ENCODE peak calls at places on chromosome 18, in five cellular contexts. Z is AG04450, B is spleen, U is mammary epithelial cell, Q is A549. X is an unnamed sample.

GRCh38 chr18:21270453-21270852 is 28.4 kb downstream of the GREB1L start:
- DNase-seq in U (peak), Z (no peak), Q (no peak), B (no peak), X (no peak)

GRCh38 chr18:36455931-36456330 is 158.4 kb downstream of the FHOD3 start:
- DNase-seq in U (no peak), B (no peak), Q (no peak), Z (no peak), X (no peak)

GRCh38 chr18:13216732-13217465 is 1.7 kb upstream of the LDLRAD4 start:
- DNase-seq in Q (no peak), Z (no peak), U (no peak), B (no peak), X (no peak)

GRCh38 chr18:2914844-2915243 is 68.0 kb downstream of the EMILIN2 start:
- DNase-seq in B (no peak), Q (no peak), Z (no peak), U (no peak), X (no peak)

GRCh38 chr18:32373995-32374394 is 96.7 kb downstream of the GAREM1 start:
- DNase-seq in B (no peak), Q (no peak), Z (no peak), U (peak), X (no peak)

GRCh38 chr18:55699233-55699765 is 111.3 kb upstream of the TCF4 start:
- DNase-seq in B (no peak), U (peak), Q (no peak), Z (no peak), X (no peak)

GRCh38 chr18:79583984-79584401 is 95.6 kb upstream of the CTDP1 start:
- DNase-seq in Z (no peak), U (no peak), Q (no peak), B (peak), X (no peak)

GRCh38 chr18:6629635-6630140 is 99.8 kb upstream of the ARHGAP28 start:
- DNase-seq in Q (no peak), Z (no peak), B (no peak), U (peak), X (peak)

GRCh38 chr18:12606592-12607315 is 51.2 kb downstream of the SPIRE1 start:
- DNase-seq in U (peak), Q (no peak), Z (peak), B (no peak), X (no peak)

GRCh38 chr18:42446195-42446594 is 491.2 kb downstream of the PIK3C3 start:
- DNase-seq in Z (no peak), U (peak), B (no peak), Q (no peak), X (no peak)

GRCh38 chr18:67862069-67862468 is 345.5 kb upstream of the DSEL start:
- DNase-seq in Q (no peak), B (no peak), Z (no peak), U (no peak), X (no peak)

GRCh38 chr18:76986391-76986790 is 146.2 kb downstream of the MBP start:
- DNase-seq in U (no peak), B (peak), Z (no peak), Q (no peak), X (no peak)

GRCh38 chr18:49731860-49732311 is 81.4 kb downstream of the ACAA2 start:
- DNase-seq in U (peak), B (no peak), Z (no peak), Q (no peak), X (peak)

GRCh38 chr18:75208836-75209128 is 157 bp downstream of the PTGR3 start:
- DNase-seq in U (no peak), Z (no peak), Q (no peak), B (peak), X (no peak)

GRCh38 chr18:5556317-5556974 is 12.6 kb upstream of the EPB41L3 start:
- DNase-seq in Q (no peak), B (no peak), U (no peak), Z (peak), X (no peak)

GRCh38 chr18:55587341-55588000 is 521 bp downstream of the TCF4 start:
- DNase-seq in B (no peak), Z (no peak), U (peak), Q (peak), X (no peak)

GRCh38 chr18:59620381-59620780 is 76.8 kb downstream of the CCBE1 start:
- DNase-seq in Z (no peak), Q (no peak), B (no peak), U (peak), X (peak)

GRCh38 chr18:44735071-44735470 is 54.4 kb downstream of the SETBP1 start:
- DNase-seq in B (no peak), Q (no peak), U (no peak), Z (no peak), X (no peak)

GRCh38 chr18:3985664-3986063 is 469.4 kb downstream of the DLGAP1 start:
- DNase-seq in B (no peak), Q (no peak), Z (peak), U (peak), X (peak)

GRCh38 chr18:76544511-76545350 is 49.7 kb upstream of the ZNF516 start:
- DNase-seq in Z (no peak), Q (no peak), B (no peak), U (no peak), X (no peak)

GRCh38 chr18:28284132-28284531 is 107.2 kb upstream of the CDH2 start:
- DNase-seq in B (no peak), Q (no peak), Z (peak), U (peak), X (peak)

GRCh38 chr18:36314754-36315153 is 17.2 kb downstream of the FHOD3 start:
- DNase-seq in U (peak), Q (no peak), Z (peak), B (no peak), X (peak)

GRCh38 chr18:45801396-45802004 is 24.0 kb upstream of the SIGLEC15 start:
- DNase-seq in B (no peak), Q (no peak), Z (no peak), U (peak), X (peak)

GRCh38 chr18:75321431-75321830 is 106.1 kb downstream of the SMIM21 start:
- DNase-seq in Z (no peak), U (no peak), B (no peak), Q (no peak), X (no peak)

GRCh38 chr18:55753643-55754255 is 165.8 kb upstream of the TCF4 start:
- DNase-seq in Q (peak), U (peak), Z (no peak), B (no peak), X (peak)

GRCh38 chr18:24138884-24139616 is at the start of gene CABYR:
- DNase-seq in U (peak), Z (peak), B (peak), Q (peak), X (peak)

GRCh38 chr18:66211693-66212195 is 392.1 kb downstream of the CDH19 start:
- DNase-seq in B (no peak), Z (no peak), Q (no peak), U (no peak), X (no peak)

GRCh38 chr18:11148655-11149440 is 521 bp downstream of the PIEZO2 start:
- DNase-seq in U (no peak), Z (no peak), B (no peak), Q (no peak), X (no peak)

GRCh38 chr18:42087195-42087594 is 132.2 kb downstream of the PIK3C3 start:
- DNase-seq in U (no peak), B (no peak), Z (no peak), Q (no peak), X (no peak)

GRCh38 chr18:48996901-48997463 is 46.2 kb upstream of the SMAD7 start:
- DNase-seq in Z (no peak), Q (peak), B (no peak), U (peak), X (peak)

GRCh38 chr18:48847807-48848486 is 102.8 kb downstream of the SMAD7 start:
- DNase-seq in U (no peak), B (peak), Z (no peak), Q (no peak), X (no peak)

GRCh38 chr18:72075040-72075439 is 469.1 kb downstream of the CBLN2 start:
- DNase-seq in Q (no peak), Z (no peak), B (no peak), U (no peak), X (no peak)

GRCh38 chr18:38329145-38329544 is 763.5 kb upstream of the CELF4 start:
- DNase-seq in Z (no peak), B (no peak), U (no peak), Q (no peak), X (no peak)

GRCh38 chr18:29218101-29218500 is 1041.2 kb upstream of the CDH2 start:
- DNase-seq in Z (no peak), U (no peak), B (no peak), Q (no peak), X (no peak)

GRCh38 chr18:811192-812122 is 585 bp downstream of the YES1 start:
- DNase-seq in Q (peak), U (peak), Z (no peak), B (peak), X (peak)

GRCh38 chr18:43279015-43279758 is 1.9 kb upstream of the SYT4 start:
- DNase-seq in B (no peak), Q (no peak), Z (no peak), U (peak), X (peak)

GRCh38 chr18:54888933-54889332 is 60.7 kb downstream of the RAB27B start:
- DNase-seq in U (peak), Z (peak), Q (no peak), B (no peak), X (peak)

GRCh38 chr18:63774511-63774910 is 707 bp upstream of the SERPINB7 start:
- DNase-seq in Z (no peak), U (peak), B (no peak), Q (no peak), X (no peak)

GRCh38 chr18:8177330-8178016 is 431.8 kb upstream of the RAB12 start:
- DNase-seq in Q (no peak), Z (no peak), U (peak), B (no peak), X (peak)

GRCh38 chr18:46814394-46814793 is 57.5 kb upstream of the ST8SIA5 start:
- DNase-seq in Q (no peak), Z (no peak), U (no peak), B (no peak), X (no peak)

GRCh38 chr18:22711381-22711717 is 221.8 kb upstream of the RBBP8 start:
- DNase-seq in Q (peak), U (peak), Z (no peak), B (no peak), X (peak)
- H3K27ac ChIP-seq in Q (peak), U (peak), Z (no peak), B (peak), X (peak)

DNA sequence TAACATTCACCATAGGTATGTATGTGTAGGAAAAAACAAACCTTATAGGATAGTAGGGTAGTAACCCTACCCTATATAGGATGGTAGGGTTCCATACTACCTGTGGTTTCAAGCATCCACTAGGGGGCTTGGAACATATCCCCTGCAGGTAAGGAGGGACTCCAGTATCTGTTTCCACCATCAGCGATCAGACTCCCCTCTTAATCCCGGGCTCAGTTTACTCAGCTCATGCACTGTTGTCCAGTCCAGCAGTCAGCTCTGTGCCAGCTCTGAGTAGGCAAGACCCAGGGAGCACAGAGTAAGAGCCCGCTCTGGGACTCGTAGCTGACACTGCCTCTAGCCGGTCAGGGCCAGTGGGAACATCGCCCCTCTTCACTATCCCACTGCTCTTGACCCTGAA is 61.7 kb downstream of the MEX3C start:
- DNase-seq in Q (no peak), B (no peak), U (no peak), Z (no peak), X (no peak)
- TF ChIP-seq CTCF in Q (peak), B (peak), U (peak), Z (peak), X (peak)

GRCh38 chr18:58098706-58099105 is 54.7 kb downstream of the NEDD4L start:
- DNase-seq in Z (no peak), U (no peak), B (no peak), Q (no peak), X (no peak)

GRCh38 chr18:58101291-58101706 is 57.3 kb downstream of the NEDD4L start:
- DNase-seq in U (no peak), Q (no peak), B (no peak), Z (no peak), X (no peak)

GRCh38 chr18:58097907-58098166 is 53.8 kb downstream of the NEDD4L start:
- DNase-seq in Z (no peak), U (no peak), Q (no peak), B (no peak), X (no peak)

GRCh38 chr18:58102020-58102419 is 58.0 kb downstream of the NEDD4L start:
- DNase-seq in U (no peak), B (no peak), Z (no peak), Q (no peak), X (no peak)

GRCh38 chr18:58100154-58100553 is 56.1 kb downstream of the NEDD4L start:
- DNase-seq in Z (no peak), U (no peak), Q (no peak), B (no peak), X (no peak)
- H3K27ac ChIP-seq in Z (no peak), U (no peak), Q (no peak), B (no peak), X (no peak)

GRCh38 chr18:78192044-78192443 is 787.6 kb upstream of the SALL3 start:
- DNase-seq in B (no peak), Q (no peak), Z (no peak), U (no peak), X (peak)
- TF ChIP-seq CTCF in B (no peak), Q (no peak), Z (no peak), U (no peak), X (no peak)